ENCODE peak calls at places on chromosome 1, in five cellular contexts. U, T, D, X and K are unnamed samples.
A peak's percentile ranks its signal among the peaks of the same experiment; 100 is the strongest.

GRCh38 chr1:154945962-154946850 is 9.7 kb upstream of the PMVK start:
- DNase-seq in T (no peak), U (no peak), X (no peak), D (no peak), K (no peak)

GRCh38 chr1:24707659-24708058 is 37.6 kb upstream of the CLIC4 start:
- DNase-seq in U (no peak), X (no peak), D (no peak), T (peak; percentile 67), K (no peak)

GRCh38 chr1:112744019-112744578 is 29.0 kb upstream of the PPM1J start:
- DNase-seq in D (no peak), T (no peak), U (no peak), X (no peak), K (no peak)

GRCh38 chr1:209512821-209513220 is 70.7 kb upstream of the CAMK1G start:
- DNase-seq in X (no peak), U (no peak), T (no peak), D (no peak), K (no peak)

GRCh38 chr1:176938375-176938774 is 226.1 kb downstream of the ASTN1 start:
- DNase-seq in X (no peak), D (no peak), T (no peak), U (no peak), K (no peak)

GRCh38 chr1:248730507-248731335 is 24.8 kb downstream of the LYPD8 start:
- DNase-seq in T (no peak), D (no peak), X (peak; percentile 10), U (no peak), K (no peak)

GRCh38 chr1:189027509-189027908 is 1450.2 kb downstream of the BRINP3 start:
- DNase-seq in D (no peak), T (no peak), X (no peak), U (no peak), K (no peak)

GRCh38 chr1:184210048-184210447 is 158.5 kb downstream of the TSEN15 start:
- DNase-seq in T (no peak), X (no peak), D (no peak), U (no peak), K (no peak)

GRCh38 chr1:10975567-10976326 is 36.7 kb upstream of the TARDBP start:
- DNase-seq in D (no peak), X (no peak), U (peak; percentile 82), T (peak; percentile 61), K (no peak)

GRCh38 chr1:6580588-6581270 is 935 bp downstream of the ZBTB48 start:
- DNase-seq in X (no peak), D (no peak), T (peak; percentile 40), U (no peak), K (no peak)

GRCh38 chr1:46517010-46517600 is 27.5 kb downstream of the DMBX1 start:
- DNase-seq in D (no peak), U (peak; percentile 83), T (peak; percentile 91), X (peak; percentile 30), K (no peak)

GRCh38 chr1:160549665-160550006 is 26.6 kb upstream of the SLAMF6 start:
- DNase-seq in X (no peak), U (no peak), D (no peak), T (no peak), K (no peak)

GRCh38 chr1:92923664-92924063 is 37.6 kb downstream of the DIPK1A start:
- DNase-seq in X (no peak), T (no peak), D (no peak), U (no peak), K (no peak)

GRCh38 chr1:6162773-6163172 is 17.3 kb downstream of the CHD5 start:
- DNase-seq in U (no peak), T (no peak), X (peak; percentile 76), D (no peak), K (peak; percentile 52)

GRCh38 chr1:179164494-179164893 is 65.0 kb downstream of the ABL2 start:
- DNase-seq in U (peak; percentile 28), D (no peak), X (no peak), T (peak; percentile 78), K (no peak)

GRCh38 chr1:7551442-7551841 is 219.7 kb upstream of the VAMP3 start:
- DNase-seq in T (no peak), X (no peak), D (no peak), U (no peak), K (no peak)

GRCh38 chr1:62682531-62682930 is 5.7 kb downstream of the DOCK7 start:
- DNase-seq in T (no peak), X (no peak), D (no peak), U (no peak), K (no peak)

GRCh38 chr1:233261206-233261605 is 34.3 kb downstream of the PCNX2 start:
- DNase-seq in D (no peak), T (peak; percentile 76), U (peak; percentile 33), X (no peak), K (peak; percentile 11)

GRCh38 chr1:6041432-6042062 is 4.1 kb upstream of the KCNAB2 start:
- DNase-seq in X (peak; percentile 12), U (no peak), T (peak; percentile 63), D (peak; percentile 74), K (no peak)

GRCh38 chr1:203215573-203215972 is 13.9 kb downstream of the CHIT1 start:
- DNase-seq in X (no peak), U (peak; percentile 28), T (no peak), D (no peak), K (no peak)

GRCh38 chr1:165485716-165486115 is 40.8 kb upstream of the RXRG start:
- DNase-seq in U (no peak), T (no peak), D (no peak), X (no peak), K (no peak)

GRCh38 chr1:58447891-58448290 is 98.6 kb downstream of the OMA1 start:
- DNase-seq in D (no peak), X (no peak), T (no peak), U (no peak), K (no peak)

GRCh38 chr1:31799895-31800676 is 15.7 kb downstream of the SPOCD1 start:
- DNase-seq in X (no peak), U (no peak), D (peak; percentile 2), T (no peak), K (no peak)

GRCh38 chr1:73056826-73057225 is 774.5 kb upstream of the NEGR1 start:
- DNase-seq in T (no peak), X (no peak), D (no peak), U (no peak), K (no peak)

GRCh38 chr1:171140466-171140865 is 44.6 kb upstream of the FMO2 start:
- DNase-seq in T (no peak), D (no peak), U (no peak), X (no peak), K (no peak)

GRCh38 chr1:7572654-7573152 is 198.4 kb upstream of the VAMP3 start:
- DNase-seq in X (no peak), D (no peak), T (no peak), U (no peak), K (no peak)

GRCh38 chr1:173190101-173190895 is 16.8 kb downstream of the TNFSF4 start:
- DNase-seq in D (no peak), T (peak; percentile 86), U (no peak), X (peak; percentile 21), K (peak; percentile 63)

GRCh38 chr1:27405074-27405473 is 12.7 kb downstream of the GPR3 start:
- DNase-seq in T (no peak), U (no peak), X (no peak), D (no peak), K (no peak)

GRCh38 chr1:28123461-28123961 is 35.1 kb upstream of the EYA3 start:
- DNase-seq in X (no peak), U (no peak), D (no peak), T (peak; percentile 80), K (no peak)

GRCh38 chr1:9878421-9878820 is 31.6 kb downstream of the CTNNBIP1 start:
- DNase-seq in D (no peak), X (no peak), T (no peak), U (no peak), K (no peak)